ENCODE peak calls at places on chromosomes 1 and 21, in nine cellular contexts. F, X, Y, M, G, P, B, R and I are unnamed samples. For H3K27me3, the result is how much of the 10 kb centered on the place peaks cover.

GRCh38 chr1:192263436-192263835 is 53.4 kb upstream of the RGS21 start:
- DNase-seq in M (no peak), B (no peak), F (no peak), G (no peak), Y (no peak), X (no peak), R (peak), P (no peak), I (no peak)

GRCh38 chr1:248918126-248918525 is 12.1 kb downstream of the PGBD2 start:
- DNase-seq in F (no peak), Y (no peak), B (no peak), M (no peak), R (no peak), G (no peak), P (no peak), X (no peak), I (no peak)

GRCh38 chr1:29743931-29744330 is 507.6 kb downstream of the PTPRU start:
- DNase-seq in P (peak), F (no peak), R (no peak), Y (no peak), G (no peak), X (no peak), M (no peak), B (no peak), I (no peak)

GRCh38 chr1:209862598-209863498 is 35.1 kb downstream of the UTP25 start:
- DNase-seq in Y (no peak), B (no peak), X (no peak), R (no peak), M (no peak), P (no peak), G (no peak), F (no peak), I (no peak)

GRCh38 chr1:81547912-81548303 is 252.8 kb upstream of the ADGRL2 start:
- DNase-seq in R (no peak), P (no peak), F (no peak), B (no peak), M (no peak), X (no peak), Y (no peak), G (no peak), I (no peak)

GRCh38 chr1:164806531-164806930 is 247.5 kb downstream of the PBX1 start:
- DNase-seq in R (no peak), B (no peak), M (no peak), P (no peak), X (no peak), F (no peak), G (no peak), Y (no peak), I (no peak)

GRCh38 chr1:204267191-204267601 is 53.4 kb upstream of the GOLT1A start:
- DNase-seq in B (no peak), G (no peak), Y (no peak), X (no peak), M (no peak), R (no peak), F (no peak), P (no peak), I (no peak)

GRCh38 chr1:54934869-54935268 is 45.6 kb upstream of the TMEM61 start:
- DNase-seq in F (no peak), Y (no peak), G (no peak), X (no peak), B (no peak), R (peak), P (no peak), M (no peak), I (no peak)

GRCh38 chr1:36128126-36128904 is 3.3 kb upstream of the COL8A2 start:
- DNase-seq in Y (no peak), G (no peak), F (no peak), M (no peak), B (no peak), R (no peak), P (no peak), X (no peak), I (no peak)

GRCh38 chr1:151990856-151991198 is 2.8 kb downstream of the S100A10 start:
- DNase-seq in B (no peak), F (no peak), M (no peak), P (no peak), G (no peak), R (peak), X (no peak), Y (peak), I (no peak)

GRCh38 chr1:53139911-53140310 is 2.5 kb downstream of the SLC1A7 start:
- DNase-seq in M (no peak), X (no peak), Y (no peak), P (no peak), G (no peak), R (no peak), F (no peak), B (no peak), I (no peak)

GRCh38 chr1:178933709-178934573 is 63.1 kb upstream of the ANGPTL1 start:
- DNase-seq in M (no peak), R (no peak), F (peak), G (no peak), P (no peak), Y (no peak), B (no peak), X (no peak), I (no peak)

GRCh38 chr1:172429324-172430127 is 9.0 kb downstream of the C1orf105 start:
- DNase-seq in B (no peak), R (peak), Y (no peak), G (no peak), P (no peak), X (no peak), M (no peak), F (no peak), I (no peak)

GRCh38 chr1:114061431-114061830 is 82.2 kb downstream of the OLFML3 start:
- DNase-seq in P (no peak), X (no peak), F (no peak), G (no peak), Y (no peak), R (peak), M (no peak), B (no peak), I (no peak)

GRCh38 chr1:182126272-182126800 is 64.8 kb upstream of the ZNF648 start:
- DNase-seq in F (peak), Y (no peak), P (no peak), R (no peak), M (no peak), G (no peak), X (no peak), B (no peak), I (no peak)

GRCh38 chr1:121558514-121558913 is 373.7 kb downstream of the SRGAP2C start:
- DNase-seq in X (no peak), G (no peak), R (peak), B (no peak), F (no peak), Y (no peak), M (no peak), P (no peak), I (no peak)

GRCh38 chr1:102879439-102879993 is 228.8 kb downstream of the COL11A1 start:
- DNase-seq in F (no peak), P (no peak), Y (no peak), M (no peak), G (no peak), X (no peak), R (peak), B (no peak), I (no peak)

GRCh38 chr1:204697893-204698292 is 12.4 kb upstream of the LRRN2 start:
- DNase-seq in Y (no peak), F (no peak), M (no peak), R (no peak), X (no peak), P (no peak), B (no peak), G (no peak), I (no peak)

GRCh38 chr1:55727010-55727409 is 511.8 kb upstream of the USP24 start:
- DNase-seq in R (peak), M (no peak), P (no peak), F (peak), Y (no peak), G (no peak), X (no peak), B (no peak), I (no peak)

GRCh38 chr1:71908871-71909390 is 373.4 kb downstream of the NEGR1 start:
- DNase-seq in R (no peak), P (no peak), B (no peak), X (no peak), Y (no peak), F (no peak), M (no peak), G (no peak), I (no peak)

GRCh38 chr1:31447210-31447609 is 34.2 kb downstream of the SERINC2 start:
- DNase-seq in F (no peak), Y (no peak), X (no peak), G (no peak), B (no peak), R (no peak), M (no peak), P (no peak), I (no peak)

GRCh38 chr1:78387872-78388271 is 102.9 kb upstream of the PTGFR start:
- DNase-seq in G (no peak), X (no peak), F (no peak), P (no peak), M (no peak), R (peak), B (no peak), Y (no peak), I (no peak)

GRCh38 chr1:198220428-198220827 is 63.6 kb downstream of the NEK7 start:
- DNase-seq in X (no peak), R (peak), F (no peak), G (no peak), Y (no peak), M (no peak), B (no peak), P (no peak), I (no peak)

GRCh38 chr1:209080170-209080781 is 503.2 kb upstream of the CAMK1G start:
- DNase-seq in X (no peak), B (no peak), Y (no peak), R (no peak), M (no peak), G (no peak), P (no peak), F (no peak), I (no peak)

GRCh38 chr1:202586018-202586821 is 124.0 kb downstream of the SYT2 start:
- DNase-seq in F (peak), M (no peak), P (no peak), Y (peak), B (no peak), G (no peak), X (no peak), R (no peak), I (no peak)

GRCh38 chr1:110673805-110674336 is 869 bp downstream of the KCNA3 start:
- DNase-seq in Y (no peak), G (no peak), B (no peak), M (no peak), X (peak), F (no peak), P (no peak), R (no peak), I (no peak)

GRCh38 chr21:32599146-32599925 is 12.8 kb downstream of the CFAP298 start:
- DNase-seq in B (no peak), R (no peak), Y (no peak), M (no peak), G (no peak), X (no peak), P (no peak), F (no peak), I (no peak)

GRCh38 chr1:83900530-83900929 is 98.4 kb downstream of the TTLL7 start:
- DNase-seq in X (no peak), Y (no peak), B (no peak), M (no peak), P (no peak), R (peak), F (no peak), G (no peak), I (no peak)

GRCh38 chr1:212270564-212270963 is 14.6 kb upstream of the PPP2R5A start:
- DNase-seq in F (no peak), B (no peak), Y (no peak), M (no peak), R (no peak), X (no peak), P (no peak), G (no peak), I (no peak)

GRCh38 chr1:238955934-238956333 is 430.4 kb upstream of the CHRM3 start:
- DNase-seq in B (no peak), P (no peak), R (no peak), G (no peak), X (no peak), M (no peak), F (no peak), Y (no peak), I (no peak)

GRCh38 chr21:39561128-39561527 is 51.6 kb upstream of the B3GALT5 start:
- DNase-seq in X (no peak), P (no peak), R (no peak), Y (no peak), B (no peak), M (no peak), F (no peak), G (no peak), I (no peak)

GRCh38 chr1:115144176-115144575 is 54.9 kb upstream of the TSPAN2 start:
- DNase-seq in X (no peak), M (no peak), P (no peak), R (no peak), B (no peak), G (no peak), F (no peak), Y (no peak), I (no peak)

GRCh38 chr1:174626031-174627020 is 178.6 kb downstream of the GPR52 start:
- DNase-seq in R (peak), B (no peak), F (no peak), Y (no peak), X (no peak), P (no peak), G (no peak), M (no peak), I (no peak)

GRCh38 chr1:169109561-169110134 is 3.2 kb downstream of the ATP1B1 start:
- DNase-seq in F (peak), R (peak), G (no peak), P (no peak), Y (peak), M (peak), X (peak), B (peak), I (no peak)

DNA sequence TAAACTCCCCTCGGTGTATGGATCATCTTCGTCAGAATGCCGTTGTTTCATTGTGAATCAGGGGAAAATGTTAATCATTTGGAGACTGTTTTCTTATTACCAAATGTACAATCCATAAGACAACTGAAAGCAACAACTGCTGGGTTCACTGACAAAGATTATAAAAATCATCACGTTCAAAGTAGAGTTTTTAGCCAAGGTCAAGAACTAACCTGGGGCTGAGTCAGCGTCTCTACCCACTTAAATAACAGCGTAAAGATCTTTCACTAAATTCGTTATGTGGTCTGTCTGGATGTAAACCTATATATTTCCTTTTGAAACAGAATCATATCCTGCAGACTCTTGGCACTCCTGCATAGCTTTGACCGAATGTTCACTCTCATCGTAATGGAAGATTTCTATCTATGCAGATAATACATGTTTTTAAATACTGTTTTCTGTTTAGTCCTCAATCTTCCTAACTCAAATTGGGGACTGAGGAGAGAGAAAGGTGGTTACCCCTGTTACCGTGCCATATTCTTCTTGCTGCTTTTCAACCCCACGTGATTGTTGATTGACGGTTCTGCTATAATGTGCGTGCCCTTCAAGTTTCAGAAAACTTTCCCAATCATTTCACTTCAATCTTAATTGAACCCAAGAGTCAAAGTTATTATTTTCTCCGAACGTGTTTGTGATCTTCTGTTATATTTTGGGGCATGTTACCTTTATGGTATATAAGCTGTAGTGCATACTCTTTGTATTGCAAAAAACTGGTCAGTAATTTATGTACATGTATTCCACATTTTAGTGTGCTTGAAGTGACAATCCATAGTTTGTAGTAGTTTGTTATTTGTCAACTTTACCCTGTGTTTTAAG is 15.6 kb upstream of the NCMAP start:
- DNase-seq in B (no peak), X (no peak), Y (no peak), G (no peak), R (no peak), P (no peak), M (no peak), F (no peak), I (no peak)
- H3K27me3 ChIP-seq in B (under half), X (under half), Y (under half), G (under half), R (under half), P (under half), M (under half), F (under half), I (under half)

GRCh38 chr1:227944066-227944930 is 3.4 kb downstream of the WNT9A start:
- DNase-seq in G (peak), F (peak), R (no peak), P (peak), Y (peak), B (no peak), X (peak), M (peak), I (peak)
- H3K27ac ChIP-seq in G (peak), F (no peak), R (no peak), P (no peak), Y (peak), B (no peak), X (peak), M (peak), I (no peak)

GRCh38 chr21:36699546-36700294 is 805 bp downstream of the SIM2 start:
- DNase-seq in G (peak), X (no peak), F (no peak), M (no peak), R (no peak), B (no peak), P (peak), Y (no peak), I (peak)
- H3K4me3 ChIP-seq in G (peak), X (peak), F (peak), M (peak), R (no peak), B (peak), P (no peak), Y (no peak), I (peak)

DNA sequence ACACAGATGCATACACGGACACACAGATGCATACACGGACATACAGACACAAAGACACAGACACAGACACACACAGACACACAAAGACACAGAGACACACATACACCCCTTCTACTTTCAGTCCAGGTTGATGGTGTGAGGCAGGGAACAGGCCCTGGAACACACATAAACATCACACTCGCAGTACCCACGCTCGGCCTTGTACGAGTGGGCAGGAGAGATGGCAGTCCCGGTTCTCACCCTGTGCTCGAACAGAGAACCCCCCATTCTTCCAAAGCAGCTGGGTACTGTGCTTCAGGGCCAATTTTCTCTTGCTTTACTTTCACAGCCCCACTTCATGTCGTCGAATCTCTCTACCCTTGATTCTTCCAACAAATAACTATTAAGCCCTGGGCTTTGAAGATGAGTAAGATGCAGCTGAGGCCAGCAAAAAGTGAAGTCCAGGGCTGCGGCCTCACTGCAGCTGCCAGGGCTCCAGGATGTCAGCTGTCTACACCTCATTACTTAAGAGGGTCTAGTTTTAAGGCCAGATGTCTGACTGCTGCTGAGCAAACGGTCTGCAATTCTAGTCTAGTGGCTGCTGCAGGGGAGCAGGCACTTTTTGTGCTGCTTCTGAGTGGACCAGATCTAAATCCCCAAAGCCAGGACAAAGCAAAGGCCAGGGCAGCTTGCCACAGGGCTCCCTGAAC is 90.1 kb downstream of the PGBD5 start:
- DNase-seq in X (no peak), M (no peak), F (no peak), P (no peak), G (no peak), B (no peak), R (no peak), Y (no peak), I (peak)
- H3K27me3 ChIP-seq in X (under half), M (under half), F (under half), P (under half), G (under half), B (under half), R (under half), Y (under half), I (under half)

GRCh38 chr1:188169971-188170370 is 1341.2 kb downstream of the PLA2G4A start:
- DNase-seq in B (no peak), X (no peak), G (no peak), P (no peak), M (no peak), Y (no peak), R (no peak), F (no peak), I (no peak)
- H3K27ac ChIP-seq in B (no peak), X (no peak), G (no peak), P (no peak), M (no peak), Y (no peak), R (no peak), F (no peak), I (no peak)

DNA sequence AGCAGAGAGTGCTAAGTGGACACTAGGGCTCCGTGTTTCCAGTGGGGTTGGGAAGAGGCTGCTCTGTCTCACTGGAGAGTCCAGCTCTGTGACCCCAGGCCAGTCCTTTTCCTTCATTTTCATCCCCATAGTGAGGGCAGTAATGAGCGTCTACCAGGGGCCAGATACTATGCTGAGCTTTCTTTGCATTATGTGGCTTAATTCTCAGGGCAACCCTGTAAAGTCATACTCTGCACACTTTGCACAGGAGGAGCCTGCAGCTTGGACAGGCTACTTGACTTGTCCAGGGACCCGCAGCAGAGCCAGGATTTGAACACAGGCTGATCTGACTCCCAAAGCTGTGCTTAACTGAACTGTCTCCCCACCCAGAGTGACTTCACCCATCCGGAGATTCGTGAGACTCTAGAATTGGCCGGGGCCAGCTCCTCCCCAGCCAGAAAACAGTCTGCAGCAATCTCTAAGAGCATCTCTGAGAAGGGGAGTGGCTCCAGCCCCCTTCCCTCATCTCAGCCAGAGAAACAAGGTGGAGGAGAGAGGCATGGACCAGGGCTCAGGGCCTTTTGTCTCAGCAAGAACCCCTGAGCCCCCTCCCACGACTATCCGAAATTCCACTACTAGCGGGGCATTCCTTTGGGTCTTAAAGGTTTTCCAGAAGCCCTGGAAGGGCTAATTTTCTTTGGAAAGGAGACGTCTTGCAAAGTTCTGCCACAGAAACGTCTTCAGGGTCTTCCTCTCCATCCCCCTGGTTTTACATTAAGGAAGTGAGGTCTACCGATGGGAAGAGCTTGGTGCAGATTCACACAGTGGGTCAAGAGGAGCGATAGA is 864 bp upstream of the FNDC5 start:
- DNase-seq in R (no peak), B (no peak), F (peak), M (no peak), X (no peak), G (no peak), Y (no peak), P (no peak), I (peak)
- H3K4me3 ChIP-seq in R (peak), B (no peak), F (peak), M (peak), X (peak), G (no peak), Y (no peak), P (peak), I (peak)